ENCODE peak calls at places on chromosomes 7 and 10, in four cellular contexts. M, V, Z and B are unnamed samples.

GRCh38 chr7:37234928-37235327 is 213.7 kb downstream of the ELMO1 start:
- DNase-seq in V (no peak), Z (no peak), M (peak; percentile 39), B (peak; percentile 47)

GRCh38 chr10:47364366-47364765 is 16.2 kb downstream of the RBP3 start:
- DNase-seq in V (no peak), M (no peak), Z (no peak), B (peak; percentile 34)

GRCh38 chr7:77327067-77327931 is 88.8 kb downstream of the GSAP start:
- DNase-seq in Z (peak; percentile 59), M (no peak), V (no peak), B (no peak)

GRCh38 chr7:43071604-43072003 is 40.8 kb upstream of the HECW1 start:
- DNase-seq in V (no peak), Z (peak; percentile 14), M (peak; percentile 56), B (peak; percentile 34)

GRCh38 chr10:105837951-105838350 is 1196.9 kb downstream of the SORCS3 start:
- DNase-seq in V (no peak), Z (no peak), M (peak; percentile 67), B (peak; percentile 39)

GRCh38 chr7:100583132-100584045 is 2.5 kb downstream of the LRCH4 start:
- DNase-seq in M (peak; percentile 81), Z (peak; percentile 78), V (no peak), B (no peak)

GRCh38 chr10:127922675-127923366 is 15.9 kb downstream of the PTPRE start:
- DNase-seq in Z (no peak), V (peak; percentile 78), M (no peak), B (no peak)

GRCh38 chr7:129969881-129970446 is 17.2 kb upstream of the UBE2H start:
- DNase-seq in V (peak; percentile 62), Z (peak; percentile 30), M (no peak), B (no peak)

GRCh38 chr10:6918305-6918704 is 338.2 kb upstream of the PRKCQ start:
- DNase-seq in V (no peak), Z (no peak), M (peak; percentile 70), B (peak; percentile 59)

GRCh38 chr7:30969604-30969970 is 5.8 kb downstream of the GHRHR start:
- DNase-seq in Z (no peak), V (no peak), M (no peak), B (no peak)

GRCh38 chr10:36542493-36542892 is 582.9 kb upstream of the ANKRD30A start:
- DNase-seq in Z (no peak), M (no peak), V (no peak), B (no peak)